ENCODE peak calls at places on chromosomes 13 and 19, in nine cellular contexts. M is IMR-90, C is uterus, S is GM23338, W is AG04450, K is NB4, J is brain microvascular endothelial cell, X is cardiac fibroblast, L is osteoblast. Z is an unnamed sample.

GRCh38 chr13:112718318-112718717 is 28.5 kb downstream of the ATP11A start:
- DNase-seq in W (no peak), M (no peak), X (no peak), S (no peak), L (no peak), K (no peak), J (no peak), C (peak), Z (no peak)

GRCh38 chr13:42380420-42381164 is 108.6 kb downstream of the AKAP11 start:
- DNase-seq in X (no peak), J (no peak), M (no peak), W (no peak), S (no peak), K (no peak), C (no peak), L (peak), Z (no peak)

GRCh38 chr19:7441468-7442146 is 47.2 kb downstream of the PEX11G start:
- DNase-seq in X (no peak), L (no peak), K (no peak), J (no peak), M (no peak), C (no peak), S (no peak), W (no peak), Z (no peak)

GRCh38 chr19:18058208-18059009 is 28.3 kb downstream of the IL12RB1 start:
- DNase-seq in W (no peak), M (peak), J (peak), X (peak), L (peak), K (peak), C (peak), S (peak), Z (peak)

GRCh38 chr19:7199613-7200533 is 94.3 kb downstream of the INSR start:
- DNase-seq in J (no peak), W (no peak), M (peak), K (peak), X (peak), C (no peak), S (no peak), L (peak), Z (no peak)

GRCh38 chr19:46860846-46861690 is at the start of gene ARHGAP35:
- DNase-seq in J (no peak), C (peak), W (no peak), L (peak), M (no peak), S (peak), X (peak), K (peak), Z (no peak)

GRCh38 chr19:36182612-36183454 is 30.6 kb upstream of the COX7A1 start:
- DNase-seq in K (no peak), J (peak), W (no peak), X (peak), L (no peak), M (peak), C (no peak), S (peak), Z (peak)

GRCh38 chr19:45200614-45201013 is 22.0 kb downstream of the BLOC1S3 start:
- DNase-seq in M (peak), W (no peak), C (peak), L (peak), K (peak), J (peak), X (peak), S (peak), Z (peak)

GRCh38 chr13:99867535-99868271 is 103.9 kb downstream of the ZIC5 start:
- DNase-seq in X (no peak), J (no peak), K (no peak), W (no peak), S (no peak), L (no peak), C (no peak), M (no peak), Z (no peak)

GRCh38 chr19:55197531-55197930 is 11.8 kb downstream of the PTPRH start:
- DNase-seq in K (peak), M (no peak), X (peak), J (no peak), S (peak), W (no peak), L (peak), C (no peak), Z (no peak)

GRCh38 chr13:29266743-29267142 is 328.7 kb downstream of the SLC7A1 start:
- DNase-seq in W (no peak), J (no peak), C (no peak), S (no peak), X (no peak), L (no peak), K (no peak), M (no peak), Z (no peak)

GRCh38 chr19:41428481-41428859 is 1.3 kb upstream of the B3GNT8 start:
- DNase-seq in L (peak), W (no peak), K (no peak), C (no peak), M (no peak), J (no peak), X (no peak), S (no peak), Z (no peak)

GRCh38 chr13:110485604-110486003 is 75.9 kb downstream of the RAB20 start:
- DNase-seq in W (no peak), J (no peak), S (peak), X (no peak), L (no peak), C (no peak), K (no peak), M (no peak), Z (peak)

GRCh38 chr13:32309812-32310706 is 5.1 kb downstream of the ZAR1L start:
- DNase-seq in J (peak), W (peak), M (peak), K (peak), X (peak), C (peak), S (peak), L (peak), Z (peak)

GRCh38 chr13:92097337-92097903 is 699.0 kb downstream of the GPC5 start:
- DNase-seq in L (no peak), X (no peak), W (no peak), M (no peak), S (no peak), K (peak), J (no peak), C (no peak), Z (no peak)

GRCh38 chr13:81058916-81059290 is 718.0 kb upstream of the SPRY2 start:
- DNase-seq in X (peak), M (no peak), J (no peak), S (no peak), W (no peak), K (no peak), C (no peak), L (no peak), Z (no peak)

GRCh38 chr13:73551736-73552135 is 492.9 kb downstream of the KLF5 start:
- DNase-seq in C (no peak), J (no peak), M (no peak), L (no peak), W (no peak), S (no peak), X (no peak), K (no peak), Z (no peak)

GRCh38 chr13:95745289-95745688 is 68.3 kb downstream of the DNAJC3 start:
- DNase-seq in C (no peak), L (no peak), S (peak), K (no peak), W (no peak), X (no peak), J (no peak), M (no peak), Z (no peak)

GRCh38 chr19:18203408-18203862 is 407 bp downstream of the RAB3A start:
- DNase-seq in J (no peak), S (no peak), M (no peak), L (no peak), X (no peak), K (no peak), W (no peak), C (no peak), Z (no peak)

GRCh38 chr19:1177322-1178114 is 3.5 kb upstream of the SBNO2 start:
- DNase-seq in X (peak), C (no peak), L (peak), J (peak), S (no peak), M (peak), W (peak), K (peak), Z (peak)

GRCh38 chr19:52566588-52566987 is 3.5 kb upstream of the ZNF701 start:
- DNase-seq in S (no peak), W (peak), L (no peak), X (peak), M (peak), C (no peak), J (no peak), K (no peak), Z (no peak)

GRCh38 chr19:46181386-46181774 is 33.3 kb downstream of the IGFL2 start:
- DNase-seq in K (peak), M (peak), S (no peak), X (peak), L (no peak), J (no peak), W (no peak), C (no peak), Z (no peak)

GRCh38 chr13:102651892-102652291 is 43.0 kb downstream of the METTL21C start:
- DNase-seq in W (no peak), J (peak), X (peak), K (no peak), M (peak), C (peak), S (no peak), L (no peak), Z (no peak)

GRCh38 chr19:55544014-55544413 is 1.3 kb downstream of the SBK3 start:
- DNase-seq in M (no peak), S (no peak), W (no peak), L (peak), J (no peak), X (no peak), K (no peak), C (no peak), Z (no peak)

GRCh38 chr19:33293255-33294057 is 8.9 kb downstream of the CEBPA start:
- DNase-seq in J (peak), W (peak), X (peak), K (peak), M (peak), C (peak), S (no peak), L (peak), Z (peak)

GRCh38 chr19:54013866-54014265 is 22.4 kb downstream of the CACNG6 start:
- DNase-seq in C (no peak), X (no peak), M (no peak), S (no peak), J (no peak), W (no peak), K (no peak), L (no peak), Z (no peak)

GRCh38 chr13:113207890-113208423 is 512 bp downstream of the PCID2 start:
- DNase-seq in K (peak), W (no peak), L (peak), J (peak), X (peak), C (no peak), M (peak), S (peak), Z (no peak)

GRCh38 chr19:19426216-19426615 is 20.7 kb downstream of the GATAD2A start:
- DNase-seq in K (no peak), J (no peak), C (no peak), M (no peak), X (no peak), L (no peak), W (no peak), S (no peak), Z (no peak)

GRCh38 chr19:1112254-1113208 is 8.7 kb downstream of the GPX4 start:
- DNase-seq in M (no peak), J (no peak), K (no peak), W (no peak), X (no peak), L (no peak), S (peak), C (peak), Z (no peak)

GRCh38 chr13:97028441-97029299 is 34.4 kb upstream of the OXGR1 start:
- DNase-seq in K (peak), C (peak), X (peak), L (peak), W (no peak), M (peak), S (peak), J (peak), Z (peak)

GRCh38 chr19:43584484-43584883 is 8.9 kb downstream of the PINLYP start:
- DNase-seq in L (peak), M (no peak), K (no peak), W (no peak), J (no peak), X (no peak), S (no peak), C (no peak), Z (no peak)

GRCh38 chr19:4870025-4870700 is 2.7 kb upstream of the PLIN3 start:
- DNase-seq in W (peak), S (peak), C (peak), K (peak), M (peak), L (peak), X (peak), J (peak), Z (peak)

DNA sequence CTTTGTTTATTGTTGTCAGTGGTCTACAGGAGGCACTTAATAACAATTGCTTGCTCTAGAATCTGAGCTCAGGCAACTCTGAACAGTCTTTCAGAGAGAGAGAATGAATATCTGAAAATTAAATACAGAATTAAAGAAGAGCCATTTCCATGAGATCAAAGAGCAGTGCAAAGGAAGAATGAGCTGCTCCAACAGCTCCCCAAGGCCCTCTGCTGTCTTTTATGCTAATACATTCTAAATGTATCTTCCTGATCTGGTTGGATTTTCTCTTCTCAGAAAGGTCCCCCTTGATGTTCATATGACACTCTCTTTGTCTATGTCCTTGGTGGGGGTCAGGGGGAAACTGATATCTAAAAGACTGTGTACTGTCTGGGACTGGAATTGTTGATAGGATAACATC is 1029.6 kb downstream of the PCDH9 start:
- DNase-seq in K (no peak), X (peak), W (no peak), J (peak), C (no peak), L (no peak), S (no peak), M (no peak), Z (no peak)
- TF ChIP-seq CTCF in K (no peak), X (peak), W (no peak), J (peak), C (no peak), L (peak), S (no peak), M (peak), Z (no peak)

GRCh38 chr13:45337395-45337794 is 3.6 kb downstream of the TPT1 start:
- DNase-seq in S (no peak), M (no peak), W (no peak), L (no peak), K (no peak), C (no peak), J (no peak), X (no peak), Z (no peak)

GRCh38 chr13:45333973-45334922 is 6.7 kb downstream of the TPT1 start:
- DNase-seq in X (peak), S (peak), C (no peak), J (peak), M (peak), K (peak), W (no peak), L (peak), Z (no peak)

GRCh38 chr13:45333251-45333972 is 7.6 kb downstream of the TPT1 start:
- DNase-seq in M (no peak), X (no peak), L (no peak), K (peak), C (no peak), S (no peak), W (no peak), J (no peak), Z (no peak)

GRCh38 chr13:45336025-45336800 is 4.8 kb downstream of the TPT1 start:
- DNase-seq in K (peak), S (peak), J (no peak), C (no peak), M (no peak), X (no peak), L (no peak), W (no peak), Z (no peak)

GRCh38 chr13:45335397-45336024 is 5.5 kb downstream of the TPT1 start:
- DNase-seq in S (no peak), X (peak), W (no peak), J (no peak), M (no peak), L (no peak), K (peak), C (no peak), Z (no peak)
- H3K4me3 ChIP-seq in S (no peak), X (no peak), W (no peak), J (no peak), M (no peak), L (no peak), K (peak), C (no peak), Z (no peak)

GRCh38 chr13:31166591-31166990 is 4.9 kb upstream of the HSPH1 start:
- DNase-seq in M (peak), W (peak), C (no peak), S (no peak), K (no peak), X (no peak), L (no peak), J (no peak), Z (no peak)

GRCh38 chr13:31159306-31159705 is 2.4 kb downstream of the HSPH1 start:
- DNase-seq in W (no peak), J (no peak), M (peak), X (no peak), K (no peak), L (peak), C (no peak), S (no peak), Z (no peak)

GRCh38 chr13:31162151-31163008 is 676 bp upstream of the HSPH1 start:
- DNase-seq in M (peak), K (peak), C (peak), S (peak), X (peak), W (peak), L (peak), J (peak), Z (peak)

GRCh38 chr13:31160857-31161582 is 684 bp downstream of the HSPH1 start:
- DNase-seq in J (peak), S (peak), M (peak), L (peak), K (peak), C (peak), W (peak), X (peak), Z (peak)

DNA sequence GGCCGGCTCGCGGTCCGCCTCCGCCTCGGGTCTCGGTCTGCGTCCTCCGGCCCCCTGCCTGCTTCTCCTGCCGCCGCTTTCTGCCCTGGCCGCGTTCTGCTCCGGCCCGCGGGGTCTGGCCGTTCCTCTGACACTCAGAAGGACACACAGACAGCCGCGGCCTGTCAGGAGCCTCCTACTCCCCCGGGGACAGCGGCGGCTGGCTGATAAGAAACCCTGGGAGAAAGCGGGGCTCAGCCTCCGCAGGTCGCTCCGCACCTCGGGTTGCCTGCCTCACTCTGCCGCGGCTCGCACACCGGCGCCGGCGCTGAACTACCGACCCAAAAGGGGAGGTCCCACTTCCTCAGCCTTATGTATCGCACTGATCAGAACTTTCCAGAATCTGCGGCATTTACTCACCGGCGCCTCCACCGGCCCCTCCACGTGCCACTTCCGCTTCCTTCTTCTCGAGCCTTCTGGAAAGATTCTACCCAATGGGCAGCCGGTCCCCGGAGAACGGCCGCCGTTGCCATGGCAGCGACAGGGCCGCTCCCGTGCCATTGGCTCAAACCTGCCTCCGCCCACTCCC is at the start of gene HSPH1:
- DNase-seq in J (peak), W (peak), K (peak), L (peak), C (peak), S (peak), X (peak), M (peak), Z (peak)
- TF ChIP-seq CTCF in J (peak), W (peak), K (no peak), L (peak), C (peak), S (no peak), X (no peak), M (peak), Z (peak)

GRCh38 chr13:51437550-51438127 is 15.2 kb downstream of the INTS6 start:
- DNase-seq in C (no peak), L (no peak), W (no peak), J (no peak), K (no peak), X (no peak), S (no peak), M (no peak), Z (no peak)

GRCh38 chr13:51432576-51432975 is 20.3 kb downstream of the INTS6 start:
- DNase-seq in C (no peak), M (no peak), K (no peak), L (no peak), W (no peak), J (no peak), S (peak), X (no peak), Z (no peak)

GRCh38 chr13:51435002-51435578 is 17.7 kb downstream of the INTS6 start:
- DNase-seq in K (peak), S (peak), L (no peak), J (no peak), M (peak), X (peak), W (no peak), C (no peak), Z (no peak)
- H3K4me3 ChIP-seq in K (no peak), S (no peak), L (no peak), J (no peak), M (no peak), X (no peak), W (no peak), C (no peak), Z (no peak)